ENCODE peak calls at places on chromosomes 2 and 18, in eight cellular contexts. One of them, this sample, is unnamed.

GRCh38 chr2:118642501-118642900 is 204.9 kb downstream of the EN1 start:
- DNase-seq in A549: no peak
- DNase-seq in fibroblast of the aortic adventitia: peak; percentile 19
- DNase-seq in cardiac fibroblast: no peak
- DNase-seq in bronchial epithelial cell: no peak
- DNase-seq in AG04450: no peak
- DNase-seq in fibroblast of villous mesenchyme: no peak
- DNase-seq in Jurkat, Clone E6-1: no peak
- DNase-seq in this sample: no peak

GRCh38 chr2:111617299-111617803 is 266.6 kb downstream of the ANAPC1 start:
- DNase-seq in A549: no peak
- DNase-seq in fibroblast of the aortic adventitia: peak; percentile 63
- DNase-seq in cardiac fibroblast: peak; percentile 52
- DNase-seq in bronchial epithelial cell: peak; percentile 49
- DNase-seq in AG04450: peak; percentile 15
- DNase-seq in fibroblast of villous mesenchyme: peak; percentile 32
- DNase-seq in Jurkat, Clone E6-1: no peak
- DNase-seq in this sample: no peak

GRCh38 chr2:38966678-38967077 is 77.0 kb downstream of the ARHGEF33 start:
- DNase-seq in A549: no peak
- DNase-seq in fibroblast of the aortic adventitia: no peak
- DNase-seq in cardiac fibroblast: no peak
- DNase-seq in bronchial epithelial cell: no peak
- DNase-seq in AG04450: no peak
- DNase-seq in fibroblast of villous mesenchyme: no peak
- DNase-seq in Jurkat, Clone E6-1: no peak
- DNase-seq in this sample: no peak

GRCh38 chr2:68171146-68171545 is 13.5 kb downstream of the PNO1 start:
- DNase-seq in A549: no peak
- DNase-seq in fibroblast of the aortic adventitia: no peak
- DNase-seq in cardiac fibroblast: no peak
- DNase-seq in bronchial epithelial cell: no peak
- DNase-seq in AG04450: no peak
- DNase-seq in fibroblast of villous mesenchyme: no peak
- DNase-seq in Jurkat, Clone E6-1: no peak
- DNase-seq in this sample: no peak

GRCh38 chr2:218733615-218734021 is 23.0 kb downstream of the TTLL4 start:
- DNase-seq in A549: peak; percentile 10
- DNase-seq in fibroblast of the aortic adventitia: peak; percentile 78
- DNase-seq in cardiac fibroblast: peak; percentile 95
- DNase-seq in bronchial epithelial cell: peak; percentile 93
- DNase-seq in AG04450: no peak
- DNase-seq in fibroblast of villous mesenchyme: peak; percentile 81
- DNase-seq in Jurkat, Clone E6-1: no peak
- DNase-seq in this sample: peak; percentile 22

GRCh38 chr18:24027156-24027555 is 12.6 kb downstream of the TTC39C start:
- DNase-seq in A549: no peak
- DNase-seq in fibroblast of the aortic adventitia: peak; percentile 98
- DNase-seq in cardiac fibroblast: peak; percentile 89
- DNase-seq in bronchial epithelial cell: peak; percentile 95
- DNase-seq in AG04450: peak; percentile 75
- DNase-seq in fibroblast of villous mesenchyme: peak; percentile 72
- DNase-seq in Jurkat, Clone E6-1: no peak
- DNase-seq in this sample: no peak

GRCh38 chr2:169799555-169799954 is 884 bp downstream of the SSB start:
- DNase-seq in A549: no peak
- DNase-seq in fibroblast of the aortic adventitia: peak; percentile 25
- DNase-seq in cardiac fibroblast: no peak
- DNase-seq in bronchial epithelial cell: peak; percentile 33
- DNase-seq in AG04450: no peak
- DNase-seq in fibroblast of villous mesenchyme: peak; percentile 30
- DNase-seq in Jurkat, Clone E6-1: no peak
- DNase-seq in this sample: no peak

GRCh38 chr2:99597616-99598015 is 107.8 kb upstream of the REV1 start:
- DNase-seq in A549: no peak
- DNase-seq in fibroblast of the aortic adventitia: no peak
- DNase-seq in cardiac fibroblast: no peak
- DNase-seq in bronchial epithelial cell: no peak
- DNase-seq in AG04450: no peak
- DNase-seq in fibroblast of villous mesenchyme: no peak
- DNase-seq in Jurkat, Clone E6-1: no peak
- DNase-seq in this sample: no peak

GRCh38 chr2:76310894-76311293 is 600.2 kb upstream of the GCFC2 start:
- DNase-seq in A549: no peak
- DNase-seq in fibroblast of the aortic adventitia: no peak
- DNase-seq in cardiac fibroblast: no peak
- DNase-seq in bronchial epithelial cell: no peak
- DNase-seq in AG04450: no peak
- DNase-seq in fibroblast of villous mesenchyme: no peak
- DNase-seq in Jurkat, Clone E6-1: no peak
- DNase-seq in this sample: no peak

GRCh38 chr2:76311713-76312112 is 601.0 kb upstream of the GCFC2 start:
- DNase-seq in A549: no peak
- DNase-seq in fibroblast of the aortic adventitia: no peak
- DNase-seq in cardiac fibroblast: no peak
- DNase-seq in bronchial epithelial cell: no peak
- DNase-seq in AG04450: no peak
- DNase-seq in fibroblast of villous mesenchyme: no peak
- DNase-seq in Jurkat, Clone E6-1: no peak
- DNase-seq in this sample: no peak

GRCh38 chr2:76307495-76307894 is 596.8 kb upstream of the GCFC2 start:
- DNase-seq in A549: no peak
- DNase-seq in fibroblast of the aortic adventitia: no peak
- DNase-seq in cardiac fibroblast: no peak
- DNase-seq in bronchial epithelial cell: no peak
- DNase-seq in AG04450: no peak
- DNase-seq in fibroblast of villous mesenchyme: no peak
- DNase-seq in Jurkat, Clone E6-1: peak; percentile 73
- DNase-seq in this sample: no peak
- H3K4me3 ChIP-seq in A549: no peak overlapping the region
- H3K4me3 ChIP-seq in fibroblast of the aortic adventitia: no peak overlapping the region
- H3K4me3 ChIP-seq in cardiac fibroblast: no peak overlapping the region
- H3K4me3 ChIP-seq in bronchial epithelial cell: no peak overlapping the region
- H3K4me3 ChIP-seq in AG04450: no peak overlapping the region
- H3K4me3 ChIP-seq in fibroblast of villous mesenchyme: no peak overlapping the region
- H3K4me3 ChIP-seq in Jurkat, Clone E6-1: no peak overlapping the region
- H3K4me3 ChIP-seq in this sample: no peak overlapping the region

GRCh38 chr18:76476665-76477561 is 18.1 kb downstream of the ZNF516 start:
- DNase-seq in A549: peak; percentile 51
- DNase-seq in fibroblast of the aortic adventitia: peak; percentile 97
- DNase-seq in cardiac fibroblast: peak; percentile 94
- DNase-seq in bronchial epithelial cell: peak; percentile 84
- DNase-seq in AG04450: peak; percentile 84
- DNase-seq in fibroblast of villous mesenchyme: peak; percentile 95
- DNase-seq in Jurkat, Clone E6-1: no peak
- DNase-seq in this sample: no peak

GRCh38 chr18:76471593-76471992 is 23.4 kb downstream of the ZNF516 start:
- DNase-seq in A549: no peak
- DNase-seq in fibroblast of the aortic adventitia: no peak
- DNase-seq in cardiac fibroblast: no peak
- DNase-seq in bronchial epithelial cell: no peak
- DNase-seq in AG04450: no peak
- DNase-seq in fibroblast of villous mesenchyme: no peak
- DNase-seq in Jurkat, Clone E6-1: no peak
- DNase-seq in this sample: no peak

GRCh38 chr18:76475450-76476203 is 19.4 kb downstream of the ZNF516 start:
- DNase-seq in A549: no peak
- DNase-seq in fibroblast of the aortic adventitia: no peak
- DNase-seq in cardiac fibroblast: no peak
- DNase-seq in bronchial epithelial cell: no peak
- DNase-seq in AG04450: no peak
- DNase-seq in fibroblast of villous mesenchyme: no peak
- DNase-seq in Jurkat, Clone E6-1: no peak
- DNase-seq in this sample: no peak

GRCh38 chr18:76474824-76475223 is 20.2 kb downstream of the ZNF516 start:
- DNase-seq in A549: no peak
- DNase-seq in fibroblast of the aortic adventitia: no peak
- DNase-seq in cardiac fibroblast: no peak
- DNase-seq in bronchial epithelial cell: no peak
- DNase-seq in AG04450: no peak
- DNase-seq in fibroblast of villous mesenchyme: peak; percentile 38
- DNase-seq in Jurkat, Clone E6-1: no peak
- DNase-seq in this sample: no peak

GRCh38 chr18:76472811-76473210 is 22.2 kb downstream of the ZNF516 start:
- DNase-seq in A549: no peak
- DNase-seq in fibroblast of the aortic adventitia: no peak
- DNase-seq in cardiac fibroblast: no peak
- DNase-seq in bronchial epithelial cell: no peak
- DNase-seq in AG04450: no peak
- DNase-seq in fibroblast of villous mesenchyme: no peak
- DNase-seq in Jurkat, Clone E6-1: no peak
- DNase-seq in this sample: no peak
- H3K4me3 ChIP-seq in A549: no peak overlapping the region
- H3K4me3 ChIP-seq in fibroblast of the aortic adventitia: no peak overlapping the region
- H3K4me3 ChIP-seq in cardiac fibroblast: no peak overlapping the region
- H3K4me3 ChIP-seq in bronchial epithelial cell: no peak overlapping the region
- H3K4me3 ChIP-seq in AG04450: no peak overlapping the region
- H3K4me3 ChIP-seq in fibroblast of villous mesenchyme: no peak overlapping the region
- H3K4me3 ChIP-seq in Jurkat, Clone E6-1: no peak overlapping the region
- H3K4me3 ChIP-seq in this sample: no peak overlapping the region

GRCh38 chr2:222180619-222181018 is 118.2 kb downstream of the PAX3 start:
- DNase-seq in A549: no peak
- DNase-seq in fibroblast of the aortic adventitia: no peak
- DNase-seq in cardiac fibroblast: no peak
- DNase-seq in bronchial epithelial cell: no peak
- DNase-seq in AG04450: no peak
- DNase-seq in fibroblast of villous mesenchyme: no peak
- DNase-seq in Jurkat, Clone E6-1: no peak
- DNase-seq in this sample: no peak
- H3K4me3 ChIP-seq in A549: no peak overlapping the region
- H3K4me3 ChIP-seq in fibroblast of the aortic adventitia: no peak overlapping the region
- H3K4me3 ChIP-seq in cardiac fibroblast: no peak overlapping the region
- H3K4me3 ChIP-seq in bronchial epithelial cell: no peak overlapping the region
- H3K4me3 ChIP-seq in AG04450: no peak overlapping the region
- H3K4me3 ChIP-seq in fibroblast of villous mesenchyme: no peak overlapping the region
- H3K4me3 ChIP-seq in Jurkat, Clone E6-1: no peak overlapping the region
- H3K4me3 ChIP-seq in this sample: no peak overlapping the region

DNA sequence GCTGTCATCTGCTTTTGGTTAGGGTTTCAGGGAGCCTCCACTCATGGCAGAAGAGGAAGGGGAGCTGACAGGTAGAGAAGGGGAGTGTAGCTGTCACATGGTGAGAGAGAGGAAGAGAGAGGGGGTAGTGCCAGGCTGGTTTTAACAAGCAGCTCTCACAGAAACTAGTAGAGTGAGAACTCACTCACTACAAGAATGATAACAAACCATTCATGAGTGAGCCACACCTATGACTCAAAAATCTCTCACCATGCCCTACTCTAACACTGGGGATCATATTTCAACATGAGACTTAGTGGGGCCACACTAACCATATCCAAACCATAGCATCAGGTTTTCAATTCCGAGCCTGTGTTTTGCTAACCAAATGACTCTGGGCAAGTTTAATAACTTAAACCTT is 274.9 kb upstream of the VWC2L start:
- DNase-seq in A549: no peak
- DNase-seq in fibroblast of the aortic adventitia: no peak
- DNase-seq in cardiac fibroblast: no peak
- DNase-seq in bronchial epithelial cell: peak; percentile 95
- DNase-seq in AG04450: no peak
- DNase-seq in fibroblast of villous mesenchyme: no peak
- DNase-seq in Jurkat, Clone E6-1: no peak
- DNase-seq in this sample: no peak
- H3K4me3 ChIP-seq in A549: no peak overlapping the region
- H3K4me3 ChIP-seq in fibroblast of the aortic adventitia: no peak overlapping the region
- H3K4me3 ChIP-seq in cardiac fibroblast: no peak overlapping the region
- H3K4me3 ChIP-seq in bronchial epithelial cell: no peak overlapping the region
- H3K4me3 ChIP-seq in AG04450: no peak overlapping the region
- H3K4me3 ChIP-seq in fibroblast of villous mesenchyme: no peak overlapping the region
- H3K4me3 ChIP-seq in Jurkat, Clone E6-1: no peak overlapping the region
- H3K4me3 ChIP-seq in this sample: no peak overlapping the region